ENCODE peak calls at places on chromosome 14, in four cellular contexts. K is PC-3; Y is CD4-positive, alpha-beta T cell; P is AG04449. S is an unnamed sample.

GRCh38 chr14:93970967-93971634 is 5.3 kb downstream of the ASB2 start:
- DNase-seq in K (no peak), Y (peak), P (no peak), S (no peak)

GRCh38 chr14:22432348-22432976 is 156.6 kb downstream of the DAD1 start:
- DNase-seq in K (peak), Y (no peak), P (peak), S (no peak)

GRCh38 chr14:64569108-64570045 is 19.6 kb downstream of the PPP1R36 start:
- DNase-seq in K (peak), Y (no peak), P (no peak), S (no peak)

GRCh38 chr14:91244501-91244901 is at the start of gene GPR68:
- DNase-seq in K (no peak), Y (no peak), P (peak), S (no peak)

GRCh38 chr14:97120204-97121120 is 323.3 kb downstream of the VRK1 start:
- DNase-seq in K (peak), Y (peak), P (no peak), S (no peak)

GRCh38 chr14:29603721-29604120 is 323.9 kb downstream of the PRKD1 start:
- DNase-seq in K (no peak), Y (no peak), P (no peak), S (no peak)

GRCh38 chr14:104677506-104678332 is 11.7 kb upstream of the INF2 start:
- DNase-seq in K (peak), Y (peak), P (no peak), S (no peak)

GRCh38 chr14:72685456-72685855 is 208.4 kb downstream of the DPF3 start:
- DNase-seq in K (no peak), Y (no peak), P (no peak), S (no peak)

GRCh38 chr14:50741571-50741970 is 73.5 kb upstream of the SAV1 start:
- DNase-seq in K (peak), Y (no peak), P (no peak), S (no peak)

GRCh38 chr14:72479471-72479931 is 414.4 kb downstream of the DPF3 start:
- DNase-seq in K (no peak), Y (no peak), P (no peak), S (no peak)

GRCh38 chr14:78070344-78070743 is 99.8 kb upstream of the NRXN3 start:
- DNase-seq in K (no peak), Y (no peak), P (no peak), S (no peak)

GRCh38 chr14:91228112-91229004 is 16.1 kb downstream of the GPR68 start:
- DNase-seq in K (peak), Y (peak), P (no peak), S (no peak)

GRCh38 chr14:68878908-68879307 is 86.0 kb upstream of the ZFP36L1 start:
- DNase-seq in K (no peak), Y (no peak), P (no peak), S (no peak)

GRCh38 chr14:47300801-47301200 is 374.6 kb downstream of the MDGA2 start:
- DNase-seq in K (no peak), Y (no peak), P (no peak), S (no peak)

GRCh38 chr14:87944987-87945604 is 47.9 kb downstream of the GALC start:
- DNase-seq in K (peak), Y (no peak), P (peak), S (no peak)

GRCh38 chr14:90397401-90398314 is 829 bp downstream of the CALM1 start:
- DNase-seq in K (peak), Y (peak), P (no peak), S (no peak)

GRCh38 chr14:36556811-36557433 is 25.5 kb downstream of the NKX2-8 start:
- DNase-seq in K (peak), Y (no peak), P (no peak), S (no peak)

GRCh38 chr14:34619399-34619920 is 10.5 kb downstream of the SNX6 start:
- DNase-seq in K (no peak), Y (no peak), P (no peak), S (no peak)

GRCh38 chr14:89826581-89826980 is 127.9 kb downstream of the EFCAB11 start:
- DNase-seq in K (peak), Y (no peak), P (no peak), S (no peak)

GRCh38 chr14:60648934-60649814 is at the start of gene SIX1:
- DNase-seq in K (peak), Y (no peak), P (peak), S (no peak)

GRCh38 chr14:93295541-93296220 is 37.2 kb downstream of the BTBD7 start:
- DNase-seq in K (no peak), Y (no peak), P (no peak), S (no peak)

GRCh38 chr14:69842671-69843407 is 36.4 kb upstream of the SMOC1 start:
- DNase-seq in K (no peak), Y (no peak), P (no peak), S (no peak)

GRCh38 chr14:105039458-105040205 is 18.7 kb upstream of the CDCA4 start:
- DNase-seq in K (no peak), Y (no peak), P (no peak), S (no peak)

GRCh38 chr14:53517276-53517960 is 364.3 kb upstream of the DDHD1 start:
- DNase-seq in K (no peak), Y (no peak), P (no peak), S (no peak)

GRCh38 chr14:80981156-80981555 is 25.7 kb downstream of the TSHR start:
- DNase-seq in K (no peak), Y (no peak), P (no peak), S (no peak)

GRCh38 chr14:34775342-34775741 is 60.9 kb upstream of the CFL2 start:
- DNase-seq in K (no peak), Y (no peak), P (no peak), S (no peak)

GRCh38 chr14:63737582-63738006 is 9.7 kb upstream of the SGPP1 start:
- DNase-seq in K (no peak), Y (no peak), P (no peak), S (no peak)

GRCh38 chr14:41899416-41899815 is 292.7 kb downstream of the LRFN5 start:
- DNase-seq in K (peak), Y (no peak), P (no peak), S (no peak)

GRCh38 chr14:89491701-89492381 is 74.8 kb upstream of the FOXN3 start:
- DNase-seq in K (no peak), Y (no peak), P (no peak), S (no peak)

GRCh38 chr14:103517626-103518415 is 4.8 kb downstream of the CKB start:
- DNase-seq in K (no peak), Y (no peak), P (no peak), S (no peak)

GRCh38 chr14:36207500-36207899 is 31.0 kb upstream of the PTCSC3 start:
- DNase-seq in K (peak), Y (no peak), P (no peak), S (no peak)

GRCh38 chr14:45135181-45135580 is 549 bp upstream of the FANCM start:
- DNase-seq in K (peak), Y (no peak), P (no peak), S (no peak)

GRCh38 chr14:96039633-96040311 is 610 bp downstream of the C14orf132 start:
- DNase-seq in K (no peak), Y (no peak), P (no peak), S (no peak)

GRCh38 chr14:41986726-41987125 is 380.1 kb downstream of the LRFN5 start:
- DNase-seq in K (peak), Y (no peak), P (no peak), S (no peak)

GRCh38 chr14:37081220-37081619 is 91.2 kb downstream of the SLC25A21 start:
- DNase-seq in K (peak), Y (no peak), P (no peak), S (no peak)

GRCh38 chr14:103136388-103137271 is 13.4 kb downstream of the TNFAIP2 start:
- DNase-seq in K (peak), Y (no peak), P (no peak), S (no peak)

GRCh38 chr14:62181591-62181990 is 419.4 kb downstream of the SNAPC1 start:
- DNase-seq in K (no peak), Y (no peak), P (no peak), S (no peak)

GRCh38 chr14:64438181-64438839 is 27.0 kb upstream of the AKAP5 start:
- DNase-seq in K (peak), Y (no peak), P (peak), S (no peak)

GRCh38 chr14:71387753-71388152 is 480.5 kb downstream of the PCNX1 start:
- DNase-seq in K (no peak), Y (no peak), P (no peak), S (no peak)

GRCh38 chr14:71383510-71383909 is 476.3 kb downstream of the PCNX1 start:
- DNase-seq in K (no peak), Y (no peak), P (no peak), S (no peak)

GRCh38 chr14:71388336-71388735 is 481.1 kb downstream of the PCNX1 start:
- DNase-seq in K (no peak), Y (no peak), P (no peak), S (no peak)

GRCh38 chr14:71384007-71384605 is 476.8 kb downstream of the PCNX1 start:
- DNase-seq in K (no peak), Y (no peak), P (no peak), S (no peak)

DNA sequence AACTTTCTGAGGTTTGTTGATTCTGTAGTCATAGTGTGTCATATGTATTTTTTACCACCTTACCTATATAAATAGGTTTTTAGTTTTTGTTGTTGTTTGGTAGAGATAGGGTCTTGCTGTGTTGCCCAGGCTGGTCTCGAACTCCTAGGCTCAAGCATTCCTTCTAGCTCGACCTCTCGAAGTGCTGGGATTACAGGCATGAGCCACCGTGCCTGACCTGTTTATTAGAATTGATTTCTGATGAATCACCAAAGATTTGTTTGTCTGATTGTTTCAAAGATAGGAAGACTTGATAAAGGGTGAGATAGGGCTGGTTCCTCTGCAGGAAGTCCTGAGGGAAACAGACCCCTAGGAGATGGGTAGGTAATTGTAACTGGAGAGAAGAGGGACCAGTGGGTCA is 481.6 kb downstream of the PCNX1 start:
- DNase-seq in K (peak), Y (no peak), P (no peak), S (no peak)
- TF ChIP-seq CTCF in K (no peak), Y (no peak), P (no peak), S (no peak)

GRCh38 chr14:76784881-76785280 is 23.6 kb downstream of the VASH1 start:
- DNase-seq in K (peak), Y (peak), P (no peak), S (no peak)
- TF ChIP-seq CTCF in K (peak), Y (peak), P (peak), S (peak)

GRCh38 chr14:75258079-75258802 is 20.4 kb upstream of the FOS start:
- DNase-seq in K (no peak), Y (no peak), P (no peak), S (no peak)

GRCh38 chr14:75259510-75259855 is 19.1 kb upstream of the FOS start:
- DNase-seq in K (peak), Y (no peak), P (no peak), S (no peak)

GRCh38 chr14:75257241-75257640 is 21.4 kb upstream of the FOS start:
- DNase-seq in K (peak), Y (no peak), P (no peak), S (no peak)

GRCh38 chr14:75259946-75260545 is 18.6 kb upstream of the FOS start:
- DNase-seq in K (no peak), Y (no peak), P (no peak), S (no peak)

GRCh38 chr14:75258803-75259509 is 19.7 kb upstream of the FOS start:
- DNase-seq in K (peak), Y (peak), P (peak), S (peak)
- TF ChIP-seq CTCF in K (no peak), Y (no peak), P (no peak), S (no peak)

GRCh38 chr14:81991998-81992397 is 458.3 kb upstream of the SEL1L start:
- DNase-seq in K (peak), Y (no peak), P (no peak), S (no peak)
- TF ChIP-seq CTCF in K (peak), Y (no peak), P (no peak), S (no peak)

DNA sequence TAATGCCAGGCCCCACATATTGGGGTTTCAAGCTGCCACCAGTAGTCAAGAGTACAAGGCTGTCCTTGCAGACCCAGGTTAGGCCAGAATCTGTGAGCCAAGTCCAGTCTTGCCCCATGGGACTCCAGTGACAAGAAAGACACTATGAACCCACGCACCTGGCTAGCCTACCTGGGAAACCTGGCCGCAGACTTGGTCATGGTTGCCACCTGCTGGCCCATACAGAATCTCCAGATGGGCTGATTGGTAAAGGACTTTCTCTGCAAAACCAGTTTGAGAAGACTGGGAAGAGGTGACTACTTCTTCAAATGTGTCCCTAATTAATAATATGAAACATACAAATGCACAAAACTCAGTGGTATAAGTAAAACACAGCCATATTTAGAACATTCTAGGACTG is 398.4 kb upstream of the FLRT2 start:
- DNase-seq in K (peak), Y (no peak), P (no peak), S (no peak)
- TF ChIP-seq CTCF in K (peak), Y (no peak), P (no peak), S (no peak)

DNA sequence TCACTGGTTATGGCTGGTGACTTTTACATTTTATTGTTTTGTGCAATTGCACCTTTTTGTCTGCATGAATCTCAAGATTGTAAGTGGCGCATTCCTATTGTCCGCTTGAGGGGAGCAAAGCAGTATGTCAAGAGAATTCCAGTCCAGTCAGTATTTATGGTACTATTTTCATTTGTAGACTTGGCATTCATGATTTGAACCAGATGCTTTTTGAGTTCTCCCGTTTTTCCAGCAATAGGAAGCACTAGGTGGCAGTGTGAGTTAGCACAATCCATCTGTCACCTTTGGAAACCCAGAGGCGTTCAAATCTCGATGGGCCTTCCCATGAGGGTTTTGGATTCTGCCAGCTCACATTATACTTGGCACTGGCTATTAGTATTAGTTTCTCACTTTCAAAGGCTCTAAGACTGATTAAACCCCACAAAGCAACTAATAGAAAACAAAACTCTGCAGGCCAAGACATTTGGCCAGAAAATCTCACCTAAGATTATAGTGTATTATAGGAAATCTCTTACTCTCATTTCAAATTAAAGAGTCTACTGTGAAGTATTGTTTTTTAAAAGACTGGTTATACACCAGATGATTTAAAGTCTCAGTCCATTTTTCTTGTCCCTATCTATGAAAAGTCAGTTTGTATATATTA is 2.2 kb downstream of the DACT1 start:
- DNase-seq in K (peak), Y (no peak), P (peak), S (no peak)
- TF ChIP-seq CTCF in K (peak), Y (no peak), P (peak), S (no peak)

GRCh38 chr14:106883218-106883692 is 1356.9 kb downstream of the TMEM121 start:
- DNase-seq in K (peak), Y (no peak), P (no peak), S (no peak)
- TF ChIP-seq CTCF in K (peak), Y (no peak), P (peak), S (no peak)